ENCODE peak calls at places on chromosomes 11 and 22, in four cellular contexts. X is endothelial cell, A is mucosa of gallbladder, K is cardiac muscle cell. E is an unnamed sample.

GRCh38 chr11:129787518-129787917 is 28.1 kb upstream of the TMEM45B start:
- DNase-seq in K (no peak), X (no peak), A (no peak), E (no peak)

GRCh38 chr11:113645593-113646349 is 60.3 kb downstream of the TMPRSS5 start:
- DNase-seq in A (no peak), X (no peak), K (no peak), E (no peak)

GRCh38 chr11:1485504-1485885 is 1.1 kb downstream of the MOB2 start:
- DNase-seq in A (no peak), X (no peak), K (no peak), E (no peak)

GRCh38 chr11:121892863-121893262 is 223.2 kb downstream of the BLID start:
- DNase-seq in K (no peak), X (no peak), A (no peak), E (no peak)

GRCh38 chr11:123519055-123519796 is 89.2 kb downstream of the GRAMD1B start:
- DNase-seq in X (no peak), A (no peak), K (no peak), E (no peak)

GRCh38 chr22:45968003-45968650 is 8.8 kb downstream of the WNT7B start:
- DNase-seq in A (no peak), K (no peak), X (no peak), E (no peak)

GRCh38 chr11:19947521-19948114 is 212.7 kb downstream of the DBX1 start:
- DNase-seq in X (no peak), A (no peak), K (no peak), E (no peak)

GRCh38 chr22:29907753-29908515 is 25.0 kb downstream of the MTMR3 start:
- DNase-seq in K (peak; percentile 71), X (no peak), A (peak; percentile 84), E (no peak)

GRCh38 chr11:129992161-129992944 is 10.3 kb downstream of the PRDM10 start:
- DNase-seq in K (peak; percentile 36), X (peak; percentile 31), A (peak; percentile 19), E (no peak)

GRCh38 chr11:118000067-118000849 is 14.1 kb downstream of the IL10RA start:
- DNase-seq in A (no peak), K (no peak), X (no peak), E (no peak)

GRCh38 chr11:20353829-20354434 is 9.6 kb upstream of the HTATIP2 start:
- DNase-seq in A (peak; percentile 17), X (peak; percentile 53), K (peak; percentile 64), E (no peak)

GRCh38 chr11:101912823-101913284 is 2.0 kb upstream of the CEP126 start:
- DNase-seq in X (no peak), K (no peak), A (no peak), E (no peak)

GRCh38 chr22:46878549-46878948 is 116.1 kb downstream of the TBC1D22A start:
- DNase-seq in X (no peak), A (no peak), K (no peak), E (no peak)

GRCh38 chr11:83033972-83034672 is 37.6 kb downstream of the RAB30 start:
- DNase-seq in X (no peak), K (peak; percentile 45), A (peak; percentile 19), E (no peak)

GRCh38 chr11:119374632-119375394 is 6.7 kb downstream of the USP2 start:
- DNase-seq in K (no peak), X (no peak), A (no peak), E (no peak)

GRCh38 chr11:2413735-2414579 is 13.4 kb downstream of the TSSC4 start:
- DNase-seq in A (no peak), K (no peak), X (no peak), E (no peak)